ENCODE peak calls at places on chromosomes 11 and 22, in five cellular contexts. X, W, O, H and M are unnamed samples.

GRCh38 chr11:43358308-43358669 is 431 bp upstream of the TTC17 start:
- DNase-seq in X (no peak), W (no peak), O (no peak), H (no peak), M (no peak)

GRCh38 chr22:42719133-42719532 is 1.5 kb downstream of the A4GALT start:
- DNase-seq in X (no peak), W (no peak), O (no peak), H (no peak), M (no peak)

GRCh38 chr22:38284042-38284402 is 11.2 kb upstream of the TMEM184B start:
- DNase-seq in X (no peak), W (no peak), O (no peak), H (no peak), M (no peak)

GRCh38 chr22:50733521-50734342 is 4.3 kb upstream of the ACR start:
- DNase-seq in X (peak), W (no peak), O (no peak), H (no peak), M (peak)

GRCh38 chr11:70524096-70524922 is 126.0 kb downstream of the CTTN start:
- DNase-seq in X (no peak), W (no peak), O (no peak), H (no peak), M (no peak)

GRCh38 chr11:92380882-92381281 is 156.3 kb downstream of the FAT3 start:
- DNase-seq in X (no peak), W (no peak), O (no peak), H (no peak), M (no peak)

GRCh38 chr11:35163209-35163608 is 24.2 kb downstream of the CD44 start:
- DNase-seq in X (no peak), W (no peak), O (no peak), H (no peak), M (no peak)

GRCh38 chr11:132186699-132187098 is 816.3 kb downstream of the NTM start:
- DNase-seq in X (no peak), W (no peak), O (peak), H (no peak), M (no peak)

GRCh38 chr11:100719809-100720221 is 32.7 kb downstream of the ARHGAP42 start:
- DNase-seq in X (peak), W (no peak), O (no peak), H (peak), M (no peak)

GRCh38 chr22:22404598-22405284 is 103.8 kb downstream of the ZNF280B start:
- DNase-seq in X (no peak), W (no peak), O (no peak), H (no peak), M (no peak)

GRCh38 chr11:102810943-102811528 is 13.1 kb upstream of the MMP1 start:
- DNase-seq in X (no peak), W (no peak), O (peak), H (peak), M (no peak)

GRCh38 chr11:121630041-121630440 is 177.3 kb upstream of the SORL1-AS1 start:
- DNase-seq in X (no peak), W (no peak), O (no peak), H (no peak), M (no peak)

GRCh38 chr11:31500560-31500959 is 8.9 kb downstream of the IMMP1L start:
- DNase-seq in X (no peak), W (no peak), O (no peak), H (no peak), M (no peak)

GRCh38 chr22:44366372-44367310 is 53.9 kb upstream of the SHISAL1 start:
- DNase-seq in X (no peak), W (no peak), O (no peak), H (no peak), M (no peak)

GRCh38 chr11:11607772-11608171 is 14.0 kb downstream of the GALNT18 start:
- DNase-seq in X (no peak), W (no peak), O (no peak), H (no peak), M (no peak)

GRCh38 chr11:87020764-87021365 is 16.9 kb upstream of the TMEM135 start:
- DNase-seq in X (no peak), W (no peak), O (no peak), H (no peak), M (no peak)

GRCh38 chr11:118081241-118081958 is 4.5 kb downstream of the TMPRSS4 start:
- DNase-seq in X (no peak), W (no peak), O (no peak), H (no peak), M (no peak)

GRCh38 chr11:72848846-72849466 is 34.7 kb downstream of the ATG16L2 start:
- DNase-seq in X (no peak), W (peak), O (no peak), H (no peak), M (no peak)

GRCh38 chr11:73528877-73529530 is 68.9 kb downstream of the FAM168A start:
- DNase-seq in X (no peak), W (no peak), O (no peak), H (no peak), M (no peak)

GRCh38 chr11:87352759-87353707 is 315.3 kb downstream of the TMEM135 start:
- DNase-seq in X (peak), W (peak), O (peak), H (peak), M (peak)

GRCh38 chr11:126878892-126879291 is 121.7 kb downstream of the KIRREL3 start:
- DNase-seq in X (no peak), W (no peak), O (no peak), H (no peak), M (no peak)

GRCh38 chr22:41660416-41660815 is 28.3 kb downstream of the SNU13 start:
- DNase-seq in X (no peak), W (no peak), O (no peak), H (no peak), M (no peak)

GRCh38 chr11:12893787-12894672 is 115.1 kb upstream of the RASSF10 start:
- DNase-seq in X (peak), W (peak), O (peak), H (peak), M (peak)

GRCh38 chr22:43941449-43941848 is 13.8 kb upstream of the SAMM50 start:
- DNase-seq in X (no peak), W (no peak), O (no peak), H (no peak), M (no peak)

GRCh38 chr11:57514538-57515331 is 767 bp downstream of the SLC43A1 start:
- DNase-seq in X (peak), W (peak), O (peak), H (no peak), M (no peak)

GRCh38 chr22:26547426-26547825 is 35.2 kb upstream of the TFIP11 start:
- DNase-seq in X (no peak), W (peak), O (no peak), H (no peak), M (no peak)

GRCh38 chr22:19524170-19525115 is at the start of gene CLDN5:
- DNase-seq in X (no peak), W (peak), O (no peak), H (peak), M (no peak)